ENCODE peak calls at places on chromosomes 16 and 17, in five cellular contexts. One of them, this sample, is unnamed.

GRCh38 chr17:39225974-39226683 is 384 bp upstream of the STAC2 start:
- DNase-seq in adrenal gland: peak
- DNase-seq in HCT116: no peak
- DNase-seq in GM23338: peak
- DNase-seq in astrocyte of the cerebellum: no peak
- DNase-seq in this sample: no peak

GRCh38 chr17:57109393-57110151 is 24.5 kb downstream of the AKAP1 start:
- DNase-seq in adrenal gland: no peak
- DNase-seq in HCT116: no peak
- DNase-seq in GM23338: peak
- DNase-seq in astrocyte of the cerebellum: no peak
- DNase-seq in this sample: no peak

GRCh38 chr16:4922721-4923342 is 14.1 kb downstream of the PPL start:
- DNase-seq in adrenal gland: no peak
- DNase-seq in HCT116: no peak
- DNase-seq in GM23338: no peak
- DNase-seq in astrocyte of the cerebellum: no peak
- DNase-seq in this sample: no peak

GRCh38 chr16:76583466-76583865 is 306.3 kb downstream of the CNTNAP4 start:
- DNase-seq in adrenal gland: peak
- DNase-seq in HCT116: no peak
- DNase-seq in GM23338: no peak
- DNase-seq in astrocyte of the cerebellum: peak
- DNase-seq in this sample: no peak

GRCh38 chr16:52976539-52977167 is 76.0 kb downstream of the CHD9NB start:
- DNase-seq in adrenal gland: peak
- DNase-seq in HCT116: peak
- DNase-seq in GM23338: peak
- DNase-seq in astrocyte of the cerebellum: no peak
- DNase-seq in this sample: no peak

GRCh38 chr16:19846421-19846820 is 38.2 kb downstream of the GPRC5B start:
- DNase-seq in adrenal gland: no peak
- DNase-seq in HCT116: no peak
- DNase-seq in GM23338: no peak
- DNase-seq in astrocyte of the cerebellum: no peak
- DNase-seq in this sample: no peak

GRCh38 chr17:3755335-3756030 is 31.8 kb downstream of the HASPIN start:
- DNase-seq in adrenal gland: no peak
- DNase-seq in HCT116: no peak
- DNase-seq in GM23338: no peak
- DNase-seq in astrocyte of the cerebellum: no peak
- DNase-seq in this sample: no peak

GRCh38 chr17:43530303-43531081 is 15.6 kb downstream of the ETV4 start:
- DNase-seq in adrenal gland: peak
- DNase-seq in HCT116: peak
- DNase-seq in GM23338: peak
- DNase-seq in astrocyte of the cerebellum: peak
- DNase-seq in this sample: no peak

GRCh38 chr16:66996324-66996982 is 8.1 kb downstream of the CES4A start:
- DNase-seq in adrenal gland: peak
- DNase-seq in HCT116: no peak
- DNase-seq in GM23338: no peak
- DNase-seq in astrocyte of the cerebellum: peak
- DNase-seq in this sample: no peak

GRCh38 chr16:68062910-68063393 is 22.2 kb upstream of the NFATC3 start:
- DNase-seq in adrenal gland: no peak
- DNase-seq in HCT116: no peak
- DNase-seq in GM23338: no peak
- DNase-seq in astrocyte of the cerebellum: no peak
- DNase-seq in this sample: peak

GRCh38 chr17:50518265-50519023 is 10.2 kb downstream of the MYCBPAP start:
- DNase-seq in adrenal gland: peak
- DNase-seq in HCT116: no peak
- DNase-seq in GM23338: no peak
- DNase-seq in astrocyte of the cerebellum: no peak
- DNase-seq in this sample: no peak

GRCh38 chr16:8935989-8936388 is 27.7 kb downstream of the USP7 start:
- DNase-seq in adrenal gland: no peak
- DNase-seq in HCT116: no peak
- DNase-seq in GM23338: peak
- DNase-seq in astrocyte of the cerebellum: no peak
- DNase-seq in this sample: no peak

GRCh38 chr17:78797691-78798585 is 15.9 kb upstream of the CYTH1 start:
- DNase-seq in adrenal gland: no peak
- DNase-seq in HCT116: no peak
- DNase-seq in GM23338: no peak
- DNase-seq in astrocyte of the cerebellum: no peak
- DNase-seq in this sample: no peak

GRCh38 chr16:28067604-28068382 is 4.3 kb upstream of the GSG1L start:
- DNase-seq in adrenal gland: no peak
- DNase-seq in HCT116: no peak
- DNase-seq in GM23338: no peak
- DNase-seq in astrocyte of the cerebellum: peak
- DNase-seq in this sample: no peak

GRCh38 chr17:50459081-50459676 is 9.5 kb downstream of the CHAD start:
- DNase-seq in adrenal gland: peak
- DNase-seq in HCT116: peak
- DNase-seq in GM23338: no peak
- DNase-seq in astrocyte of the cerebellum: no peak
- DNase-seq in this sample: no peak

GRCh38 chr16:72721981-72722380 is 325.9 kb downstream of the ZFHX3 start:
- DNase-seq in adrenal gland: no peak
- DNase-seq in HCT116: no peak
- DNase-seq in GM23338: no peak
- DNase-seq in astrocyte of the cerebellum: no peak
- DNase-seq in this sample: no peak

GRCh38 chr16:58809213-58809612 is 75.1 kb upstream of the GOT2 start:
- DNase-seq in adrenal gland: no peak
- DNase-seq in HCT116: no peak
- DNase-seq in GM23338: no peak
- DNase-seq in astrocyte of the cerebellum: no peak
- DNase-seq in this sample: no peak

GRCh38 chr17:9432121-9432866 is 143.3 kb downstream of the STX8 start:
- DNase-seq in adrenal gland: no peak
- DNase-seq in HCT116: no peak
- DNase-seq in GM23338: no peak
- DNase-seq in astrocyte of the cerebellum: no peak
- DNase-seq in this sample: no peak

GRCh38 chr17:38735161-38735997 is 5.2 kb downstream of the CISD3 start:
- DNase-seq in adrenal gland: peak
- DNase-seq in HCT116: no peak
- DNase-seq in GM23338: peak
- DNase-seq in astrocyte of the cerebellum: no peak
- DNase-seq in this sample: peak

GRCh38 chr16:12758031-12758669 is 45.5 kb downstream of the CPPED1 start:
- DNase-seq in adrenal gland: no peak
- DNase-seq in HCT116: no peak
- DNase-seq in GM23338: no peak
- DNase-seq in astrocyte of the cerebellum: no peak
- DNase-seq in this sample: no peak

GRCh38 chr17:36593651-36594316 is 2.1 kb downstream of the DHRS11 start:
- DNase-seq in adrenal gland: no peak
- DNase-seq in HCT116: no peak
- DNase-seq in GM23338: no peak
- DNase-seq in astrocyte of the cerebellum: no peak
- DNase-seq in this sample: no peak

GRCh38 chr17:32142038-32142856 is at the start of gene RHOT1:
- DNase-seq in adrenal gland: peak
- DNase-seq in HCT116: peak
- DNase-seq in GM23338: peak
- DNase-seq in astrocyte of the cerebellum: peak
- DNase-seq in this sample: peak

GRCh38 chr17:61248399-61248798 is 151.2 kb upstream of the TBX2 start:
- DNase-seq in adrenal gland: peak
- DNase-seq in HCT116: no peak
- DNase-seq in GM23338: no peak
- DNase-seq in astrocyte of the cerebellum: no peak
- DNase-seq in this sample: no peak

GRCh38 chr16:78705694-78706093 is 606.2 kb downstream of the WWOX start:
- DNase-seq in adrenal gland: no peak
- DNase-seq in HCT116: no peak
- DNase-seq in GM23338: peak
- DNase-seq in astrocyte of the cerebellum: no peak
- DNase-seq in this sample: no peak
- TF ChIP-seq CTCF in adrenal gland: peak
- TF ChIP-seq CTCF in HCT116: no peak
- TF ChIP-seq CTCF in GM23338: peak
- TF ChIP-seq CTCF in astrocyte of the cerebellum: no peak
- TF ChIP-seq CTCF in this sample: peak

GRCh38 chr17:15091825-15092224 is 173.3 kb downstream of the PMP22 start:
- DNase-seq in adrenal gland: no peak
- DNase-seq in HCT116: peak
- DNase-seq in GM23338: peak
- DNase-seq in astrocyte of the cerebellum: no peak
- DNase-seq in this sample: no peak
- TF ChIP-seq CTCF in adrenal gland: no peak
- TF ChIP-seq CTCF in HCT116: peak
- TF ChIP-seq CTCF in GM23338: peak
- TF ChIP-seq CTCF in astrocyte of the cerebellum: no peak
- TF ChIP-seq CTCF in this sample: no peak

GRCh38 chr16:83389751-83390150 is 418.0 kb upstream of the HSBP1 start:
- DNase-seq in adrenal gland: no peak
- DNase-seq in HCT116: no peak
- DNase-seq in GM23338: no peak
- DNase-seq in astrocyte of the cerebellum: no peak
- DNase-seq in this sample: no peak

GRCh38 chr16:83397601-83398000 is 410.2 kb upstream of the HSBP1 start:
- DNase-seq in adrenal gland: no peak
- DNase-seq in HCT116: no peak
- DNase-seq in GM23338: no peak
- DNase-seq in astrocyte of the cerebellum: no peak
- DNase-seq in this sample: no peak

GRCh38 chr16:83390759-83391158 is 417.0 kb upstream of the HSBP1 start:
- DNase-seq in adrenal gland: no peak
- DNase-seq in HCT116: no peak
- DNase-seq in GM23338: no peak
- DNase-seq in astrocyte of the cerebellum: no peak
- DNase-seq in this sample: no peak

GRCh38 chr16:83392743-83393142 is 415.0 kb upstream of the HSBP1 start:
- DNase-seq in adrenal gland: no peak
- DNase-seq in HCT116: no peak
- DNase-seq in GM23338: no peak
- DNase-seq in astrocyte of the cerebellum: no peak
- DNase-seq in this sample: no peak

GRCh38 chr16:83393196-83393981 is 414.4 kb upstream of the HSBP1 start:
- DNase-seq in adrenal gland: no peak
- DNase-seq in HCT116: no peak
- DNase-seq in GM23338: peak
- DNase-seq in astrocyte of the cerebellum: no peak
- DNase-seq in this sample: no peak
- TF ChIP-seq CTCF in adrenal gland: no peak
- TF ChIP-seq CTCF in HCT116: no peak
- TF ChIP-seq CTCF in GM23338: peak
- TF ChIP-seq CTCF in astrocyte of the cerebellum: peak
- TF ChIP-seq CTCF in this sample: no peak

GRCh38 chr16:10558305-10558704 is 22.1 kb downstream of the EMP2 start:
- DNase-seq in adrenal gland: no peak
- DNase-seq in HCT116: no peak
- DNase-seq in GM23338: no peak
- DNase-seq in astrocyte of the cerebellum: no peak
- DNase-seq in this sample: no peak
- TF ChIP-seq CTCF in adrenal gland: no peak
- TF ChIP-seq CTCF in HCT116: no peak
- TF ChIP-seq CTCF in GM23338: no peak
- TF ChIP-seq CTCF in astrocyte of the cerebellum: no peak
- TF ChIP-seq CTCF in this sample: no peak

GRCh38 chr17:37650419-37651003 is 7.3 kb upstream of the DDX52 start:
- DNase-seq in adrenal gland: peak
- DNase-seq in HCT116: peak
- DNase-seq in GM23338: peak
- DNase-seq in astrocyte of the cerebellum: no peak
- DNase-seq in this sample: no peak
- TF ChIP-seq CTCF in adrenal gland: peak
- TF ChIP-seq CTCF in HCT116: peak
- TF ChIP-seq CTCF in GM23338: peak
- TF ChIP-seq CTCF in astrocyte of the cerebellum: peak
- TF ChIP-seq CTCF in this sample: no peak

GRCh38 chr16:893360-893759 is 77.4 kb downstream of the LMF1 start:
- DNase-seq in adrenal gland: no peak
- DNase-seq in HCT116: no peak
- DNase-seq in GM23338: no peak
- DNase-seq in astrocyte of the cerebellum: no peak
- DNase-seq in this sample: no peak
- TF ChIP-seq CTCF in adrenal gland: no peak
- TF ChIP-seq CTCF in HCT116: peak
- TF ChIP-seq CTCF in GM23338: no peak
- TF ChIP-seq CTCF in astrocyte of the cerebellum: no peak
- TF ChIP-seq CTCF in this sample: no peak

GRCh38 chr17:920190-920589 is 59.4 kb downstream of the NXN start:
- DNase-seq in adrenal gland: no peak
- DNase-seq in HCT116: no peak
- DNase-seq in GM23338: no peak
- DNase-seq in astrocyte of the cerebellum: no peak
- DNase-seq in this sample: no peak
- TF ChIP-seq CTCF in adrenal gland: no peak
- TF ChIP-seq CTCF in HCT116: no peak
- TF ChIP-seq CTCF in GM23338: no peak
- TF ChIP-seq CTCF in astrocyte of the cerebellum: no peak
- TF ChIP-seq CTCF in this sample: no peak

GRCh38 chr16:77662241-77662640 is 60.1 kb upstream of the NUDT7 start:
- DNase-seq in adrenal gland: no peak
- DNase-seq in HCT116: no peak
- DNase-seq in GM23338: no peak
- DNase-seq in astrocyte of the cerebellum: no peak
- DNase-seq in this sample: no peak

GRCh38 chr16:77660311-77660710 is 62.0 kb upstream of the NUDT7 start:
- DNase-seq in adrenal gland: no peak
- DNase-seq in HCT116: peak
- DNase-seq in GM23338: peak
- DNase-seq in astrocyte of the cerebellum: peak
- DNase-seq in this sample: no peak

GRCh38 chr16:77652399-77652798 is 69.9 kb upstream of the NUDT7 start:
- DNase-seq in adrenal gland: no peak
- DNase-seq in HCT116: no peak
- DNase-seq in GM23338: no peak
- DNase-seq in astrocyte of the cerebellum: no peak
- DNase-seq in this sample: no peak

DNA sequence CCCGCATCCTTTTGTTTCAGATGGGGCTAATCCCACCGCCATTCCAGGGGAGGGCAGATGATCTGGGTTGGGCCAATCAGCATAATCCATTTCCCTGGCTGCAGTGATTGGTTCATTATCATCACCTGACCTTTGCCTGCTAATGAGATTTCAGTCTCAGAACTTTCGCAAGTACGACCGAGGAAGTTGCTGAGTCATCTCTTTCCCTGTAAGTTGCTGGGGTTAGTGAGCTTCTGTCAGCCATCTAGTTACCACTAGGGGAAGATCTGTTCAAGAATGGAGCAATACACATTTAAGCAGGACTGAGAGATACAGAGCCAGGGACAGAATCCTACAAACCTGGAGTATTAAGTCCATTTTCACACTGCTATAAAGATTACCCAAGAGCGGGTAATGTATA is 65.3 kb upstream of the NUDT7 start:
- DNase-seq in adrenal gland: no peak
- DNase-seq in HCT116: peak
- DNase-seq in GM23338: peak
- DNase-seq in astrocyte of the cerebellum: no peak
- DNase-seq in this sample: no peak
- TF ChIP-seq CTCF in adrenal gland: no peak
- TF ChIP-seq CTCF in HCT116: no peak
- TF ChIP-seq CTCF in GM23338: peak
- TF ChIP-seq CTCF in astrocyte of the cerebellum: no peak
- TF ChIP-seq CTCF in this sample: no peak